ENCODE peak calls at places on chromosomes 16 and 17, in five cellular contexts. Z is adrenal gland, E is IMR-90, F is keratinocyte, D is pancreas. P is an unnamed sample. For H3K4me1, the result is how much of the 10 kb centered on the place peaks cover.

GRCh38 chr16:1335211-1335971 is 1.9 kb downstream of the BAIAP3 start:
- DNase-seq in D (no peak), E (no peak), F (no peak), Z (no peak), P (no peak)

GRCh38 chr16:83994087-83994486 is 26.0 kb downstream of the NECAB2 start:
- DNase-seq in D (peak), F (peak), E (peak), Z (no peak), P (no peak)

GRCh38 chr16:19118938-19119431 is 5.2 kb downstream of the ITPRIPL2 start:
- DNase-seq in F (no peak), D (no peak), Z (peak), E (peak), P (no peak)

GRCh38 chr17:57221366-57222350 is 34.7 kb upstream of the MSI2 start:
- DNase-seq in E (no peak), F (no peak), Z (no peak), D (no peak), P (no peak)

GRCh38 chr17:46002311-46002972 is 3.4 kb downstream of the STH start:
- DNase-seq in E (peak), F (no peak), Z (peak), D (peak), P (peak)

GRCh38 chr17:57085448-57086068 is 512 bp downstream of the AKAP1 start:
- DNase-seq in D (peak), E (peak), Z (peak), F (no peak), P (peak)

GRCh38 chr17:5249615-5250014 is 15.0 kb upstream of the SCIMP start:
- DNase-seq in F (peak), E (peak), Z (peak), D (no peak), P (peak)

GRCh38 chr17:77869665-77870132 is 88.8 kb upstream of the TNRC6C start:
- DNase-seq in F (no peak), E (no peak), D (peak), Z (no peak), P (no peak)

GRCh38 chr17:9023389-9024210 is 2.3 kb downstream of the NTN1 start:
- DNase-seq in D (no peak), Z (no peak), F (no peak), E (no peak), P (no peak)

GRCh38 chr17:9026741-9027140 is 5.4 kb downstream of the NTN1 start:
- DNase-seq in D (no peak), E (no peak), Z (no peak), F (no peak), P (no peak)

GRCh38 chr17:9021985-9022552 is 759 bp downstream of the NTN1 start:
- DNase-seq in E (peak), D (peak), F (no peak), Z (no peak), P (no peak)

GRCh38 chr17:9022553-9023388 is 1.5 kb downstream of the NTN1 start:
- DNase-seq in D (peak), E (no peak), Z (no peak), F (no peak), P (no peak)

GRCh38 chr17:9024497-9024896 is 3.2 kb downstream of the NTN1 start:
- DNase-seq in F (no peak), Z (no peak), E (no peak), D (no peak), P (no peak)
- H3K4me1 ChIP-seq in F (under half), Z (under half), E (under half), D (under half), P (under half)

GRCh38 chr17:64329571-64329970 is 61.1 kb downstream of the PECAM1 start:
- DNase-seq in E (no peak), D (no peak), Z (no peak), F (no peak), P (no peak)
- H3K4me1 ChIP-seq in E (under half), D (under half), Z (under half), F (under half), P (under half)

GRCh38 chr16:85422124-85422373 is 191.1 kb upstream of the GSE1 start:
- DNase-seq in F (no peak), D (no peak), E (no peak), Z (no peak), P (no peak)

GRCh38 chr16:85418978-85419491 is 194.1 kb upstream of the GSE1 start:
- DNase-seq in F (no peak), D (peak), E (no peak), Z (no peak), P (no peak)

GRCh38 chr16:85420501-85421337 is 192.4 kb upstream of the GSE1 start:
- DNase-seq in Z (peak), D (peak), F (no peak), E (peak), P (peak)

GRCh38 chr16:85421338-85422123 is 191.6 kb upstream of the GSE1 start:
- DNase-seq in D (peak), F (no peak), Z (no peak), E (no peak), P (no peak)

GRCh38 chr16:85419503-85420408 is 193.4 kb upstream of the GSE1 start:
- DNase-seq in F (no peak), Z (no peak), E (no peak), D (peak), P (no peak)
- H3K4me1 ChIP-seq in F (under half), Z (under half), E (under half), D (under half), P (under half)

GRCh38 chr16:4330277-4330882 is 14.5 kb downstream of the GLIS2 start:
- DNase-seq in Z (peak), E (peak), F (no peak), D (peak), P (peak)

GRCh38 chr16:4327782-4328579 is 12.1 kb downstream of the GLIS2 start:
- DNase-seq in E (peak), F (no peak), Z (peak), D (peak), P (peak)

GRCh38 chr16:4327386-4327781 is 11.5 kb downstream of the GLIS2 start:
- DNase-seq in Z (no peak), E (no peak), D (peak), F (no peak), P (no peak)

GRCh38 chr16:4328580-4329353 is 12.9 kb downstream of the GLIS2 start:
- DNase-seq in F (no peak), Z (no peak), D (peak), E (peak), P (no peak)

DNA sequence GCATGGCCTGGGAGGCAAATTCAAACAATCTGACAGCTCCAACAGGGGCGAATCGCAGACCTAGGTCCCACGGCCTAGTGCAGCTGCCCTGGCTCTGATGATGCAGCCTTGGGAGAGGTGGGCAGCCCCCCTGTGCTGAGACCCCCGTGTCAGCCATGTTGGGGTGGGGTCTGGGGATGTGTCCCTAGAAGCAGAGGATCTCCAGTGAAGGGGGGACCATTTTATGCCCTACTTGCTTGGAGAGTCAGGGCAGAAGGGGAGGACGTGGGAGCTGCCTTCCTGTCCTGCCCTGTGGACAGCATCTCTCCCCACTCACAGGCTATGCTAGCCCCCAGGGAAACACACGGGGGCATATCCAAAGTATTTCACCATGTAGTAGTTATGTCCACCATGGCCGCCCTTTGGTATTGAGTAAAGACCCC is 13.5 kb downstream of the GLIS2 start:
- DNase-seq in D (no peak), E (no peak), F (no peak), Z (no peak), P (no peak)
- H3K4me1 ChIP-seq in D (under half), E (under half), F (under half), Z (under half), P (under half)

GRCh38 chr17:37713624-37714023 is 31.2 kb downstream of the HNF1B start:
- DNase-seq in E (no peak), Z (no peak), F (no peak), D (peak), P (no peak)
- H3K4me1 ChIP-seq in E (under half), Z (under half), F (under half), D (half or more), P (under half)

DNA sequence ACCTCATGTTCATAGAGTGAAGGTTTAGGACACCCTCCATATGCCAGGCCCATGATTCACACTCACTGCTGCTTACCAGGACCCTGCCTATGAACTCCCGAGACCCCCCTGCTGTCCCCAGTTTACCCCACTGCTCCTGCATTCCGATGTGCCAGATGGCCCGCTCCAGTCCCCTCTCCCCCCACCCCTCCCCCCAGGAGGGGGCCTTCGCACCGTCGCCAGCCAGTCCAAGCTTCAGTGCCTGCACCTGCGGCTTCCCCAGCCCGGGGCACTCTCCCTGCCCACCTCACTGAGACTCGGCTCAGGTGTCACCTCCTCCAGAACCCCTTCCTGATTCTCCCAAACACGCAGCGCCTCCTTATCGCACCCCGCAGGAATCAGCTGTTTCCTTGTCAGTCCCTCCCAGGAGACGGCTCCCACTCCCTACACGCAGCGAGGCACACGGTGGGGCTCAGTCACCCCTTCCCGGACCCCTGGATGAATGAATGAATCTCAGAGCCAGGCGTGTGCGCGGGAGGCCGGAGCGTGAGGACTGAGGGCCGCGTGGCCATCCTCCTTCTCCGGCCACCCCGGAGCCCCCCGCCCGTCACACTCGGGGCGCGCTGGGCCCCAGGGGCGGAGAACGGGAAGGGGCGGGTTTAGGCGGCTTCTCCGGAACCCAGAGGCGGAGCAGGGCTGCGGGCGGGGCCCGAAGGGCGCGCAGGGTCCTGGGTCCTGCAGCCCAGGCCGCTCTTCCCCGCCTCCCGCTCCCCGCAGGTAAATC is 1.7 kb downstream of the MYO1C start:
- DNase-seq in Z (peak), F (no peak), D (peak), E (no peak), P (peak)
- H3K4me1 ChIP-seq in Z (under half), F (under half), D (under half), E (under half), P (under half)

GRCh38 chr17:40483679-40484078 is 17.7 kb downstream of the TNS4 start:
- DNase-seq in Z (no peak), E (no peak), D (no peak), F (peak), P (no peak)
- H3K4me1 ChIP-seq in Z (under half), E (under half), D (under half), F (half or more), P (under half)